ENCODE peak calls at places on chromosomes 5 and 9, in ten cellular contexts. N is heart right ventricle; X is cardiac muscle cell; P is esophagus squamous epithelium; E is H9; J is tibial artery; G is stomach; C is CD4-positive, alpha-beta memory T cell; L is A549; S is mucosa of descending colon. W is an unnamed sample. For H3K9me3 and H3K4me1, the result is how much of the 10 kb centered on the place peaks cover.

GRCh38 chr9:112544477-112544876 is 57.9 kb downstream of the KIAA1958 start:
- DNase-seq in N (no peak), X (no peak), P (no peak), E (no peak), J (no peak), G (no peak), C (no peak), L (no peak), S (no peak), W (no peak)

GRCh38 chr5:101580591-101580990 is 677.5 kb upstream of the ST8SIA4 start:
- DNase-seq in N (no peak), X (no peak), P (no peak), E (no peak), J (no peak), G (no peak), C (no peak), L (no peak), S (no peak), W (no peak)

GRCh38 chr9:114804504-114804903 is 1.3 kb downstream of the TNFSF15 start:
- DNase-seq in N (no peak), X (peak), P (no peak), E (no peak), J (no peak), G (peak), C (no peak), L (peak), S (peak), W (no peak)

GRCh38 chr9:114288233-114289051 is 34.5 kb upstream of the ORM1 start:
- DNase-seq in N (no peak), X (peak), P (no peak), E (peak), J (peak), G (peak), C (no peak), L (peak), S (peak), W (no peak)

GRCh38 chr5:103362211-103362610 is 103.6 kb downstream of the MACIR start:
- DNase-seq in N (no peak), X (no peak), P (no peak), E (no peak), J (no peak), G (no peak), C (no peak), L (no peak), S (no peak), W (no peak)

GRCh38 chr9:136093331-136093986 is 1.6 kb downstream of the NACC2 start:
- DNase-seq in N (no peak), X (no peak), P (no peak), E (no peak), J (no peak), G (peak), C (no peak), L (peak), S (peak), W (peak)

GRCh38 chr9:17272510-17272909 is 137.7 kb downstream of the CNTLN start:
- DNase-seq in N (no peak), X (no peak), P (no peak), E (no peak), J (no peak), G (no peak), C (no peak), L (no peak), S (no peak), W (no peak)

GRCh38 chr9:136119259-136120118 is 814 bp upstream of the TMEM250 start:
- DNase-seq in N (no peak), X (peak), P (no peak), E (peak), J (no peak), G (no peak), C (no peak), L (peak), S (peak), W (peak)

GRCh38 chr5:40071870-40072269 is 607.8 kb upstream of the PTGER4 start:
- DNase-seq in N (no peak), X (no peak), P (no peak), E (no peak), J (no peak), G (no peak), C (no peak), L (peak), S (no peak), W (no peak)

DNA sequence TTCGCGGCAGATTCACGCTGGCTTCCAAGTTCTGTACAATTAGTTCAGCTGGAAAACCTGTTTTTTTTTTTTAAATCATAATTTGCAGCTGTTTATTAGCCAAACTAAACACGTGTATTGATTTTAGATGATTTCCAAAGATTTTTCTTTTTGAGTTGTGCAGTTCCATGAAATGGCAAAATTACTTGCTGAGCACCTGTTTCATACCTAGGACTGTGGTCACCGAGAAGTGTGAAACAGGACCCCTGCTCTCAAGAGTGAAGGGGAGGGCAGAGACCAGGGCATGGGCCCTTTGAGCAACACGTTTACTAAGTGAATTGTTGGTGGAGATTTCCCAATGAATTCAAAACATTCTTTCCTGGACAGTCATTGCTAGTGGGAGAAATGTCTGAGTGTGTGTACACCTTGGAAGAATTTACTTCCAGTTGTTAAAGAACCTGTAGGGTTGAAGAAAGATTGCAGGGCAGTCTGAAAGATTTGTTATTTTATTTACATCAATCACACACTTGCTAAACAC is 696 bp downstream of the SNX24 start:
- DNase-seq in N (no peak), X (peak), P (no peak), E (no peak), J (no peak), G (no peak), C (no peak), L (peak), S (no peak), W (no peak)
- H3K9me3 ChIP-seq in N (under half), X (under half), P (under half), E (under half), J (under half), G (under half), C (under half), L (under half), S (under half), W (under half)

DNA sequence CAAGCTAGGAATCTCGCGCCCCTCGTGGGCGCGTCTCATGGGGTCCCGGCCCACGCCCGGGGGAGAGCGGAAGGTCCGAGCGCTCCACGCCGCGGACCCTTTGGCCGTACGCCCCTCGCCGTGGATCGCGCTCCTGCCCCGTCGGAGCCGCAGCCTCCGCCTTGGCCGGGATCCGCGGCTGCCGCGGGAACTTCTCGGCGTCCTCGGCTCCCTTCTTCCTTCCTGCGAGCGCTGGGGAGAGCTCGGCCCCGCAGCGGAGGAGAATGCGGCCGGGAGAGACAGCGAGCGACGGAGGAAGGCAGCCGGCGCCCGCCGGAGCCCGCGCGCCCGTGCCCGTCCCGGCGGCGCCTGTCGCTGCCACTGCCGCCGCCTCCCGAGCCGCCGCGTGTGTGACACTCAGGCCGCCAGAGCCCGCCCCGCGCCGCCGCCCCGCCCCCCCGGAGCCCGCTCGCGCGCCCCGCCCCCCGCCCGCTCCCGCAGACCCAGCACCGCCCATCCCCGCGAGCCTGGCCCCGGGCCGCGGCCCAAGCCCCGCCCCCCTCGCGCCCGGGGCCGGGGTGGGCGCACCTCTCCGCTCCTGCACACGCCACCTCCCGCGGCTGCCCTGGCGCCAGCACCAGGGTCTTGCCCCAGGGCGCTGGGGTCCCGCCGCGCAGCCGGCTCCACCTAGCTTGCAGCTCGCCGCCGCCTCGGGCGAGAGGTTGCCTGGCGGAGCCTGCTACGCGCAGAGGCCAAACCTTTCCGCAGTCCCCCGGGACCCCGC is at the start of gene SHB:
- DNase-seq in N (peak), X (peak), P (no peak), E (peak), J (peak), G (peak), C (peak), L (peak), S (peak), W (peak)
- H3K4me1 ChIP-seq in N (half or more), X (under half), P (under half), E (under half), J (under half), G (half or more), C (under half), L (under half), S (under half), W (under half)

DNA sequence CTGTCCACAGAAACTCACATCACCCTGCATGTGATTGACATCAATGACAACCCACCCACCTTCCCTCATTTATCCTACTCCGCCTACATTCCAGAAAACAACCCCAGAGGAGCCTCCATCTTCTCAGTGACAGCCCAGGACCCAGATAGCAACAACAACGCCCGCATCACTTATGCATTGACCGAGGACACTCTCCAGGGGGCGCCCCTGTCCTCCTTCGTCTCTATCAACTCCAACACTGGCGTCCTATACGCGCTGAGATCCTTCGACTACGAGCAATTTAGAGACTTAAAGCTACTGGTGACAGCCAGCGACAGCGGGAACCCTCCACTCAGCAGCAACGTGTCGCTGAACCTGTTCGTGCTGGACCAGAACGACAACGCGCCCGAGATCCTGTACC is 1.7 kb downstream of the PCDHGA3 start:
- DNase-seq in N (no peak), X (no peak), P (no peak), E (no peak), J (no peak), G (no peak), C (no peak), L (no peak), S (no peak), W (no peak)
- H3K9me3 ChIP-seq in N (under half), X (under half), P (under half), E (under half), J (half or more), G (half or more), C (under half), L (under half), S (half or more), W (under half)

DNA sequence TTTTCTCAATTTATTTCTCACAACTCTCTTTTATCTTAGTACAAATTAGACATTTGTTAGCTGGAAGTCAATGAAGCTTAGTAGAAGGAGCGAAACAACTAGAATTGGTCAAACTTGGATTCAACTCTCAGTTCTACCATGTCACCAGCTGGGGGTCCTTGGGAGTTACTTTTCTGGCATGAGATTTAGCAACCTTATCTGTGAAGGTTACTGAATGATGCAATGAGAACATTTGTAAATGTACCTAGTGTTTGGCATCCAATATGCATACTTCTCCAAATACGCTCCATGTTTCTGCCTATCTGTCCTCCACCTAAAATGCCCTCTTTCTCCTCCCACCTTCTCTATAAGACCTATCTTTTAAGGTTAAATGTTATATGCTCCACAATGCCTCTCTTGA is 6.3 kb downstream of the HNRNPA0 start:
- DNase-seq in N (no peak), X (no peak), P (no peak), E (no peak), J (no peak), G (no peak), C (no peak), L (no peak), S (no peak), W (no peak)
- H3K4me1 ChIP-seq in N (under half), X (under half), P (under half), E (under half), J (under half), G (under half), C (under half), L (under half), S (under half), W (under half)

GRCh38 chr9:130486103-130486502 is 41.3 kb downstream of the ASS1 start:
- DNase-seq in N (no peak), X (no peak), P (no peak), E (no peak), J (no peak), G (no peak), C (no peak), L (no peak), S (no peak), W (no peak)

GRCh38 chr9:130484362-130485072 is 39.8 kb downstream of the ASS1 start:
- DNase-seq in N (no peak), X (no peak), P (no peak), E (no peak), J (no peak), G (no peak), C (no peak), L (no peak), S (no peak), W (no peak)

GRCh38 chr9:130480673-130481072 is 35.9 kb downstream of the ASS1 start:
- DNase-seq in N (no peak), X (no peak), P (no peak), E (peak), J (no peak), G (no peak), C (no peak), L (peak), S (no peak), W (no peak)

GRCh38 chr9:130482463-130482862 is 37.7 kb downstream of the ASS1 start:
- DNase-seq in N (no peak), X (peak), P (no peak), E (no peak), J (no peak), G (no peak), C (no peak), L (no peak), S (no peak), W (no peak)

DNA sequence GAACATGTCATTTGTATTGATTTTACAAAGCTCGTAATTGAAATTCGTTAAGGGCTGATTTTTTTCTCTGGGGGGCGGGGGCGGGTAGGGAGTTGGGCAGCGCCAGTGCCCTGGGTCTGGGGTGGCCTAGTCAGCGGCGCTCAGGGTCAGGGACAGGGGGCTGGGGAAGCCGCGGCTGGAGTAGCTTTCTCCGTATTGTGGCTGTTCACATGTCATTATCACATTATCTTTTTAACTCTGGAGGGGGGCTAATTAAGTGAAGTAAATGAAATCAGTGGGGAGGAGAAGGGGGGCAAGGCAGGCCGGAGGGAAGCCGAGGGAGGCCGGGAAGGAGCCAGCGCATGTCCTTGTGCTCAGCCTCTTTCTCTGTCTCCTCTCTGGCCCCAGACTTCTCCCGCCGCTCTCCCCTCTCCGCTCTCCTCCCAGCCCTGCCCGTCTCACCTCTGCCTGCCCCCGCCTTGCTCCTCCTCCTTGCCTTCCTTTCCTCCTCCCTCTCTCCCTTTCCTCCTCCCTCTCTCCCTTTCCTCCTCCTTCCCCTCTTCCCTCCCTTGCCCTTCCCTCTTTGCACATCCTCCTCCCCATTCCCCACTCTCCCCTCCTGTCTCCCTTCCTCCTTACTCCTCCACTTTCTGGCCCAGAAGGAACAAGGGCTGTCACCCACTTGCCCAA is 38.7 kb downstream of the ASS1 start:
- DNase-seq in N (no peak), X (no peak), P (no peak), E (no peak), J (no peak), G (no peak), C (no peak), L (no peak), S (no peak), W (no peak)
- H3K9me3 ChIP-seq in N (under half), X (under half), P (under half), E (under half), J (under half), G (under half), C (under half), L (under half), S (under half), W (under half)

DNA sequence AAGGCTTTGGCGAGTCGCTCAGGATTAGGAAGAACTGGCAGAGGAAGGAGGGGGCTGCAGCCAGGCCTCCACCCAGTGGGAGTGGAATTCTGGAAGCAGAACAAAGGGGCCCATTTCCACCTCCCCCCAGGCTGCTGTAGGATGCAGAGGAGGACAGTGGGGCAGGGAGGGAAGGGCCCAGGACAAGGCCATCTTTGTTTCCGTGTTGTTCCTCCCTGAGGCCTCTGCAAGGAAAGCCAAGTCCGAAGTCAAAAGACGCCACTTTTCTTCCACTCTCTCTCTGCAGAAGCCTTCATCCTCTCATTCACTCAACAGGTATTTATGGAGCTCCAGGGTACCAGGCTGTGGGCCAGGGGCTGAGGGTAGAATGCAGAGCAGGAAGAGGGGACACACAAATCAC is 70.7 kb downstream of the ENTREP1 start:
- DNase-seq in N (no peak), X (no peak), P (no peak), E (no peak), J (no peak), G (no peak), C (no peak), L (no peak), S (no peak), W (no peak)
- H3K4me1 ChIP-seq in N (under half), X (under half), P (under half), E (under half), J (under half), G (under half), C (under half), L (under half), S (under half), W (under half)